ENCODE peak calls at places on chromosomes 7 and 10, in ten cellular contexts. D is CD8-positive, alpha-beta memory T cell; U is nephron progenitor cell; P is AG09309; A is endodermal cell; H is stimulated activated CD8-positive, alpha-beta memory T cell treated with anti-CD3 and anti-CD28 coated beads, Interleukin-4, amount 100 ng/mL, for 1 hour; T is AG09319; Y is activated CD8-positive, alpha-beta memory T cell treated with anti-CD3 and anti-CD28 coated beads, Interleukin-2, amount 50 U/mL, for 48 hours; Q is AG10803; G is endothelial cell. S is an unnamed sample.

GRCh38 chr10:51666476-51666875 is 32.9 kb downstream of the CSTF2T start:
- DNase-seq in H (no peak), Y (no peak), T (no peak), P (no peak), D (no peak), A (no peak), Q (peak), U (no peak), G (no peak), S (no peak)

GRCh38 chr7:133642907-133643306 is 390.0 kb downstream of the EXOC4 start:
- DNase-seq in P (no peak), Q (no peak), H (no peak), D (no peak), G (no peak), Y (no peak), T (no peak), A (no peak), U (no peak), S (no peak)

GRCh38 chr10:126225672-126226007 is 162.6 kb downstream of the ADAM12 start:
- DNase-seq in Q (no peak), P (no peak), Y (no peak), A (no peak), H (no peak), D (no peak), U (no peak), G (no peak), T (no peak), S (no peak)

GRCh38 chr7:73451780-73452398 is 18.3 kb downstream of the FZD9 start:
- DNase-seq in D (no peak), U (peak), Y (no peak), H (no peak), T (peak), A (no peak), G (no peak), P (peak), Q (peak), S (no peak)

GRCh38 chr7:139588632-139589031 is 65.1 kb downstream of the CLEC2L start:
- DNase-seq in H (no peak), A (peak), Y (peak), T (no peak), U (peak), D (no peak), Q (peak), G (no peak), P (no peak), S (no peak)

GRCh38 chr10:1364151-1364910 is 308.1 kb downstream of the WDR37 start:
- DNase-seq in G (no peak), D (no peak), H (no peak), T (no peak), A (no peak), Y (no peak), Q (no peak), P (no peak), U (no peak), S (peak)

GRCh38 chr7:70660819-70661191 is 471.1 kb upstream of the GALNT17 start:
- DNase-seq in D (no peak), A (no peak), Y (no peak), Q (no peak), T (no peak), G (no peak), H (no peak), P (no peak), U (no peak), S (no peak)

GRCh38 chr7:115099906-115100305 is 178.0 kb downstream of the MDFIC start:
- DNase-seq in D (no peak), T (no peak), P (no peak), Q (peak), H (no peak), A (no peak), G (no peak), U (no peak), Y (no peak), S (no peak)

GRCh38 chr7:92924800-92925199 is 88.4 kb upstream of the CDK6 start:
- DNase-seq in H (no peak), D (no peak), A (no peak), G (no peak), U (no peak), T (no peak), Q (no peak), P (no peak), Y (no peak), S (no peak)

GRCh38 chr10:5592070-5592469 is 67.3 kb downstream of the CALML3 start:
- DNase-seq in Q (no peak), A (no peak), H (no peak), D (no peak), G (no peak), Y (no peak), U (no peak), T (no peak), P (no peak), S (no peak)

GRCh38 chr7:92754756-92755581 is 81.4 kb downstream of the CDK6 start:
- DNase-seq in D (no peak), A (peak), U (peak), P (no peak), Y (no peak), Q (peak), T (no peak), H (no peak), G (no peak), S (no peak)

GRCh38 chr7:67423058-67423457 is 426.4 kb downstream of the TYW1 start:
- DNase-seq in U (no peak), T (no peak), H (no peak), Y (no peak), G (no peak), Q (no peak), D (no peak), A (no peak), P (no peak), S (no peak)

GRCh38 chr7:96667026-96667425 is 42.6 kb downstream of the SEM1 start:
- DNase-seq in H (no peak), P (peak), G (no peak), A (no peak), Q (no peak), D (no peak), T (no peak), Y (no peak), U (no peak), S (no peak)

GRCh38 chr10:122157451-122157850 is 113.6 kb upstream of the BTBD16 start:
- DNase-seq in G (no peak), D (no peak), T (no peak), U (no peak), A (no peak), P (no peak), Q (no peak), Y (no peak), H (no peak), S (no peak)

GRCh38 chr10:36380538-36380937 is 738.4 kb upstream of the FZD8 start:
- DNase-seq in Y (no peak), H (no peak), P (no peak), A (no peak), U (no peak), G (no peak), D (no peak), Q (no peak), T (no peak), S (no peak)

GRCh38 chr7:134420509-134421125 is 38.3 kb downstream of the AKR1B1 start:
- DNase-seq in Y (no peak), A (peak), T (peak), H (no peak), P (peak), D (no peak), Q (peak), G (peak), U (peak), S (no peak)

GRCh38 chr7:43625453-43625852 is 42.5 kb downstream of the STK17A start:
- DNase-seq in U (no peak), H (peak), Y (no peak), D (peak), G (no peak), P (no peak), Q (no peak), A (no peak), T (no peak), S (no peak)

GRCh38 chr10:7563368-7563767 is 103.4 kb downstream of the ITIH5 start:
- DNase-seq in T (peak), D (no peak), Y (no peak), G (no peak), U (no peak), P (no peak), A (no peak), Q (peak), H (no peak), S (no peak)

GRCh38 chr10:11849908-11850307 is 26.8 kb downstream of the PROSER2 start:
- DNase-seq in Q (peak), D (no peak), H (no peak), T (no peak), Y (no peak), G (no peak), P (no peak), A (no peak), U (no peak), S (no peak)

GRCh38 chr10:132364594-132364970 is 32.4 kb upstream of the PWWP2B start:
- DNase-seq in H (no peak), A (no peak), G (no peak), Y (peak), Q (no peak), D (no peak), T (no peak), P (no peak), U (no peak), S (no peak)

GRCh38 chr7:42843209-42843800 is 68.6 kb downstream of the C7orf25 start:
- DNase-seq in T (no peak), H (no peak), P (no peak), A (peak), G (peak), D (no peak), Q (peak), U (peak), Y (no peak), S (no peak)